ENCODE peak calls at places on chromosomes 11 and 22, in five cellular contexts. H is lower lobe of right lung, F is kidney epithelial cell, X is adrenal gland, P is fibroblast of pulmonary artery. K is an unnamed sample.

GRCh38 chr11:36372101-36372767 is 76.1 kb downstream of the PRR5L start:
- DNase-seq in H (no peak), F (no peak), X (no peak), P (peak; percentile 97), K (no peak)

GRCh38 chr11:67006029-67006884 is 16.7 kb upstream of the SYT12 start:
- DNase-seq in H (no peak), F (no peak), X (no peak), P (peak; percentile 26), K (no peak)

GRCh38 chr11:77109236-77110019 is 6.8 kb downstream of the OMP start:
- DNase-seq in H (no peak), F (no peak), X (peak; percentile 66), P (peak; percentile 46), K (no peak)

GRCh38 chr11:128302425-128303186 is 284.8 kb downstream of the ETS1 start:
- DNase-seq in H (no peak), F (no peak), X (no peak), P (no peak), K (no peak)

GRCh38 chr11:48088682-48089050 is 108.3 kb downstream of the PTPRJ start:
- DNase-seq in H (no peak), F (no peak), X (no peak), P (no peak), K (no peak)

GRCh38 chr11:119828819-119829218 is 99.8 kb upstream of the NECTIN1 start:
- DNase-seq in H (no peak), F (no peak), X (no peak), P (no peak), K (no peak)

GRCh38 chr11:34988294-34989255 is 72.2 kb downstream of the PDHX start:
- DNase-seq in H (no peak), F (no peak), X (no peak), P (no peak), K (no peak)

GRCh38 chr11:27563201-27563600 is 56.6 kb upstream of the LIN7C start:
- DNase-seq in H (no peak), F (no peak), X (no peak), P (peak; percentile 51), K (no peak)

GRCh38 chr11:35740061-35740824 is 77.7 kb downstream of the TRIM44 start:
- DNase-seq in H (no peak), F (no peak), X (no peak), P (no peak), K (no peak)

GRCh38 chr22:27990879-27991278 is 71.8 kb upstream of the PITPNB start:
- DNase-seq in H (peak; percentile 46), F (no peak), X (peak; percentile 48), P (peak; percentile 51), K (no peak)

GRCh38 chr22:30968015-30968923 is at the start of gene MORC2:
- DNase-seq in H (peak; percentile 86), F (no peak), X (peak; percentile 75), P (peak; percentile 69), K (no peak)

GRCh38 chr11:64753019-64753379 is 6.8 kb downstream of the PYGM start:
- DNase-seq in H (no peak), F (no peak), X (no peak), P (no peak), K (no peak)

GRCh38 chr11:112206071-112206470 is 20.2 kb upstream of the PTS start:
- DNase-seq in H (no peak), F (no peak), X (no peak), P (no peak), K (no peak)

GRCh38 chr11:20544536-20545237 is 54.7 kb upstream of the SLC6A5 start:
- DNase-seq in H (no peak), F (no peak), X (no peak), P (no peak), K (no peak)

GRCh38 chr11:69801513-69802335 is 17.5 kb downstream of the FGF3 start:
- DNase-seq in H (no peak), F (no peak), X (peak; percentile 34), P (peak; percentile 14), K (no peak)

GRCh38 chr22:25122136-25122764 is 77.4 kb upstream of the CRYBB3 start:
- DNase-seq in H (no peak), F (no peak), X (peak; percentile 47), P (no peak), K (no peak)

GRCh38 chr22:28544431-28544868 is 135.2 kb downstream of the TTC28 start:
- DNase-seq in H (no peak), F (no peak), X (peak; percentile 59), P (no peak), K (no peak)

GRCh38 chr11:95985174-95985808 is 61.4 kb upstream of the MTMR2 start:
- DNase-seq in H (no peak), F (no peak), X (no peak), P (peak; percentile 66), K (no peak)

GRCh38 chr11:102197759-102198158 is 87.5 kb downstream of the YAP1 start:
- DNase-seq in H (no peak), F (no peak), X (no peak), P (no peak), K (no peak)

GRCh38 chr11:123851110-123851509 is 34.4 kb downstream of the TMEM225 start:
- DNase-seq in H (no peak), F (no peak), X (no peak), P (no peak), K (no peak)

GRCh38 chr11:17967661-17968060 is 45.2 kb downstream of the SERGEF start:
- DNase-seq in H (no peak), F (no peak), X (no peak), P (no peak), K (no peak)

GRCh38 chr22:49502126-49502826 is 325.4 kb downstream of the BRD1 start:
- DNase-seq in H (no peak), F (no peak), X (no peak), P (no peak), K (no peak)

GRCh38 chr22:42401562-42402334 is 30.5 kb downstream of the NFAM1 start:
- DNase-seq in H (no peak), F (no peak), X (no peak), P (no peak), K (no peak)

GRCh38 chr22:19820880-19821522 is 33.7 kb downstream of the GNB1L start:
- DNase-seq in H (peak; percentile 41), F (no peak), X (peak; percentile 12), P (no peak), K (peak; percentile 33)

GRCh38 chr11:65660038-65660437 is 2.7 kb downstream of the RELA start:
- DNase-seq in H (no peak), F (no peak), X (peak; percentile 28), P (no peak), K (no peak)

GRCh38 chr11:76830639-76831312 is 29.9 kb upstream of the ACER3 start:
- DNase-seq in H (no peak), F (no peak), X (peak; percentile 38), P (peak; percentile 86), K (no peak)

GRCh38 chr11:58957922-58958321 is 18.6 kb downstream of the GLYATL1 start:
- DNase-seq in H (no peak), F (no peak), X (no peak), P (no peak), K (no peak)

GRCh38 chr22:27991586-27992293 is 72.7 kb upstream of the PITPNB start:
- DNase-seq in H (peak; percentile 17), F (no peak), X (no peak), P (no peak), K (no peak)

GRCh38 chr22:40855104-40855959 is 1.1 kb downstream of the ST13 start:
- DNase-seq in H (no peak), F (no peak), X (no peak), P (peak; percentile 40), K (no peak)

GRCh38 chr11:44851496-44851895 is 99.2 kb downstream of the TP53I11 start:
- DNase-seq in H (no peak), F (no peak), X (no peak), P (no peak), K (no peak)

GRCh38 chr11:59965424-59965823 is 1.6 kb downstream of the OOSP4A start:
- DNase-seq in H (no peak), F (no peak), X (no peak), P (no peak), K (no peak)